ENCODE peak calls at places on chromosomes 3 and 15, in seven cellular contexts. B, F, W, R, H, U and X are unnamed samples.

GRCh38 chr3:148727242-148727641 is 29.5 kb downstream of the AGTR1 start:
- DNase-seq in B (peak), F (peak), W (no peak), R (no peak), H (peak), U (peak), X (peak)

GRCh38 chr15:71133734-71134464 is 18.6 kb downstream of the THSD4 start:
- DNase-seq in B (no peak), F (no peak), W (no peak), R (no peak), H (no peak), U (no peak), X (no peak)

GRCh38 chr3:148158210-148158609 is 539.5 kb upstream of the AGTR1 start:
- DNase-seq in B (peak), F (no peak), W (peak), R (no peak), H (no peak), U (peak), X (peak)

GRCh38 chr3:166453472-166453871 is 616.2 kb upstream of the BCHE start:
- DNase-seq in B (no peak), F (no peak), W (no peak), R (no peak), H (no peak), U (no peak), X (no peak)

GRCh38 chr15:33608714-33609113 is 297.9 kb downstream of the RYR3 start:
- DNase-seq in B (peak), F (no peak), W (no peak), R (no peak), H (no peak), U (no peak), X (peak)

GRCh38 chr15:43505723-43506122 is 11.7 kb upstream of the MAP1A start:
- DNase-seq in B (peak), F (no peak), W (no peak), R (no peak), H (no peak), U (no peak), X (no peak)

GRCh38 chr15:61118885-61119284 is 110.2 kb downstream of the RORA start:
- DNase-seq in B (no peak), F (no peak), W (no peak), R (no peak), H (no peak), U (no peak), X (no peak)

GRCh38 chr15:61796056-61796455 is 264.2 kb downstream of the VPS13C start:
- DNase-seq in B (peak), F (no peak), W (no peak), R (no peak), H (no peak), U (no peak), X (peak)

GRCh38 chr3:146502887-146503458 is 33.6 kb upstream of the PLSCR2 start:
- DNase-seq in B (no peak), F (no peak), W (no peak), R (no peak), H (no peak), U (no peak), X (no peak)

GRCh38 chr15:36400936-36401585 is 178.4 kb upstream of the CDIN1 start:
- DNase-seq in B (no peak), F (no peak), W (no peak), R (no peak), H (no peak), U (no peak), X (no peak)

GRCh38 chr15:66907826-66908502 is 157.4 kb upstream of the SMAD3 start:
- DNase-seq in B (peak), F (no peak), W (no peak), R (no peak), H (no peak), U (peak), X (no peak)

GRCh38 chr15:55319537-55320325 is 709 bp downstream of the PIGB start:
- DNase-seq in B (peak), F (peak), W (no peak), R (no peak), H (no peak), U (peak), X (peak)

GRCh38 chr3:76668653-76669052 is 371.2 kb upstream of the ROBO2 start:
- DNase-seq in B (no peak), F (no peak), W (no peak), R (no peak), H (no peak), U (peak), X (no peak)

GRCh38 chr3:13018039-13018431 is 55.2 kb downstream of the IQSEC1 start:
- DNase-seq in B (peak), F (no peak), W (no peak), R (no peak), H (no peak), U (no peak), X (no peak)